ENCODE peak calls at places on chromosomes 16 and 17, in six cellular contexts. One of them, this sample, is unnamed. For H3K9me3, the result is how much of the 10 kb centered on the place peaks cover.

GRCh38 chr17:67477687-67478086 is 100.6 kb downstream of the PITPNC1 start:
- DNase-seq in WERI-Rb-1: no peak
- DNase-seq in endodermal cell: peak
- DNase-seq in Peyer's patch: no peak
- DNase-seq in sigmoid colon: no peak
- DNase-seq in hepatocyte: no peak
- DNase-seq in this sample: no peak

GRCh38 chr17:42182927-42183734 is 2.1 kb downstream of the HCRT start:
- DNase-seq in WERI-Rb-1: no peak
- DNase-seq in endodermal cell: no peak
- DNase-seq in Peyer's patch: no peak
- DNase-seq in sigmoid colon: no peak
- DNase-seq in hepatocyte: peak
- DNase-seq in this sample: no peak

GRCh38 chr17:50380369-50381259 is 7.6 kb downstream of the EME1 start:
- DNase-seq in WERI-Rb-1: no peak
- DNase-seq in endodermal cell: no peak
- DNase-seq in Peyer's patch: no peak
- DNase-seq in sigmoid colon: no peak
- DNase-seq in hepatocyte: no peak
- DNase-seq in this sample: no peak

GRCh38 chr17:56594528-56595418 is 1.3 kb downstream of the NOG start:
- DNase-seq in WERI-Rb-1: no peak
- DNase-seq in endodermal cell: peak
- DNase-seq in Peyer's patch: no peak
- DNase-seq in sigmoid colon: no peak
- DNase-seq in hepatocyte: peak
- DNase-seq in this sample: peak

GRCh38 chr17:30068465-30068864 is 48.2 kb upstream of the NSRP1 start:
- DNase-seq in WERI-Rb-1: no peak
- DNase-seq in endodermal cell: no peak
- DNase-seq in Peyer's patch: no peak
- DNase-seq in sigmoid colon: no peak
- DNase-seq in hepatocyte: no peak
- DNase-seq in this sample: no peak

GRCh38 chr17:50346313-50347086 is 574 bp downstream of the XYLT2 start:
- DNase-seq in WERI-Rb-1: peak
- DNase-seq in endodermal cell: peak
- DNase-seq in Peyer's patch: peak
- DNase-seq in sigmoid colon: peak
- DNase-seq in hepatocyte: peak
- DNase-seq in this sample: peak

GRCh38 chr17:1474402-1475189 is 17.9 kb downstream of the MYO1C start:
- DNase-seq in WERI-Rb-1: peak
- DNase-seq in endodermal cell: no peak
- DNase-seq in Peyer's patch: no peak
- DNase-seq in sigmoid colon: no peak
- DNase-seq in hepatocyte: no peak
- DNase-seq in this sample: no peak

GRCh38 chr16:66152841-66153525 is 213.5 kb upstream of the CDH5 start:
- DNase-seq in WERI-Rb-1: no peak
- DNase-seq in endodermal cell: no peak
- DNase-seq in Peyer's patch: no peak
- DNase-seq in sigmoid colon: no peak
- DNase-seq in hepatocyte: no peak
- DNase-seq in this sample: peak

GRCh38 chr16:7853197-7853596 is 520.6 kb downstream of the RBFOX1 start:
- DNase-seq in WERI-Rb-1: no peak
- DNase-seq in endodermal cell: no peak
- DNase-seq in Peyer's patch: no peak
- DNase-seq in sigmoid colon: no peak
- DNase-seq in hepatocyte: no peak
- DNase-seq in this sample: no peak

GRCh38 chr17:73401911-73402310 is 90.1 kb upstream of the CDC42EP4 start:
- DNase-seq in WERI-Rb-1: no peak
- DNase-seq in endodermal cell: peak
- DNase-seq in Peyer's patch: no peak
- DNase-seq in sigmoid colon: no peak
- DNase-seq in hepatocyte: no peak
- DNase-seq in this sample: no peak

GRCh38 chr16:65660390-65660789 is 538.5 kb upstream of the CDH11 start:
- DNase-seq in WERI-Rb-1: no peak
- DNase-seq in endodermal cell: peak
- DNase-seq in Peyer's patch: no peak
- DNase-seq in sigmoid colon: no peak
- DNase-seq in hepatocyte: no peak
- DNase-seq in this sample: no peak

GRCh38 chr17:41535764-41536481 is 7.8 kb upstream of the KRT19 start:
- DNase-seq in WERI-Rb-1: no peak
- DNase-seq in endodermal cell: peak
- DNase-seq in Peyer's patch: peak
- DNase-seq in sigmoid colon: no peak
- DNase-seq in hepatocyte: peak
- DNase-seq in this sample: no peak

GRCh38 chr17:7750321-7750821 is 32.8 kb downstream of the DNAH2 start:
- DNase-seq in WERI-Rb-1: no peak
- DNase-seq in endodermal cell: no peak
- DNase-seq in Peyer's patch: no peak
- DNase-seq in sigmoid colon: no peak
- DNase-seq in hepatocyte: no peak
- DNase-seq in this sample: no peak

GRCh38 chr16:89910717-89911354 is 7.8 kb upstream of the MC1R start:
- DNase-seq in WERI-Rb-1: no peak
- DNase-seq in endodermal cell: no peak
- DNase-seq in Peyer's patch: no peak
- DNase-seq in sigmoid colon: no peak
- DNase-seq in hepatocyte: no peak
- DNase-seq in this sample: no peak

GRCh38 chr16:3295783-3296182 is 9.4 kb downstream of the TIGD7 start:
- DNase-seq in WERI-Rb-1: no peak
- DNase-seq in endodermal cell: no peak
- DNase-seq in Peyer's patch: no peak
- DNase-seq in sigmoid colon: no peak
- DNase-seq in hepatocyte: no peak
- DNase-seq in this sample: no peak
- H3K9me3 ChIP-seq in WERI-Rb-1: under half
- H3K9me3 ChIP-seq in endodermal cell: half or more
- H3K9me3 ChIP-seq in Peyer's patch: under half
- H3K9me3 ChIP-seq in sigmoid colon: under half
- H3K9me3 ChIP-seq in hepatocyte: under half
- H3K9me3 ChIP-seq in this sample: under half

GRCh38 chr16:71443714-71444113 is 1.9 kb upstream of the TLE7 start:
- DNase-seq in WERI-Rb-1: no peak
- DNase-seq in endodermal cell: no peak
- DNase-seq in Peyer's patch: no peak
- DNase-seq in sigmoid colon: no peak
- DNase-seq in hepatocyte: no peak
- DNase-seq in this sample: no peak
- H3K9me3 ChIP-seq in WERI-Rb-1: under half
- H3K9me3 ChIP-seq in endodermal cell: under half
- H3K9me3 ChIP-seq in Peyer's patch: under half
- H3K9me3 ChIP-seq in sigmoid colon: under half
- H3K9me3 ChIP-seq in hepatocyte: under half
- H3K9me3 ChIP-seq in this sample: under half

DNA sequence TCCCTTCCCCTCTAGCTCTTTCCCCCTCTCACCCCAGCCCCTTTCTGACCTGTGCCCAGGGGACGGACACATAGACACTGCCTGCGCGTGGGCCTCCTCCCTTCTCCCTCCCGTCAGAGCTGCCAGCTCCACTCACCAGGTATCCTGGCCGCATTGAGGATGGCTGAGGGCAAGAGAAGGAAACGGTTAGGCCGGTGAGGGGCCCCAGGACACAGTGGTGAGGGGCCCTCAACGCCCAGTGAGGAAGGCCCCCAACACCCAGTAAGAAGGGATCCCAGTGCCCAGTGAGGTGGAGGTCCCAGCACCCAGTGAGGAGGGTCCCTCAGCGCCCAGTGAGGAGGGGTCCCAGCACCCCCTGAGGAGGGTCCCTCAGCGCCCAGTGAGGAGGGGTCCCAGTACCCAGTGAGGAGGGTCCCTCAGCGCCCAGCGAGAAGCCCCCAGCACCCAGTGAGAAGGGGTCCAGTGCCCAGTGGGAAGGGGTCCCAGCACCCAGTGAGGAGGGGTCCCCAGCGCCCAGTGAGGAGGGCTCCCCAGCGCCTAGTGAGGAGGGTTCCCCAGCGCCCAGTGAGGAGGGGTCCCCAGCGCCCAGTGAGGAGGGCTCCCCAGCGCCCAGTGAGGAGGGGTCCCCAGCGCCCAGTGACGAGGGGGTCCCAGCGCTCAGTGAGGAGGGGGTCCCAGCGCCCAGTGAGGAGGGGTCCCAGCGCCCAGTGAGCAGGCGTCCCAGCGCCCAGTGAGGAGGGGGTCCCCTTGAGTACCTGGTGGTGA is 1.1 kb downstream of the PRSS22 start:
- DNase-seq in WERI-Rb-1: no peak
- DNase-seq in endodermal cell: no peak
- DNase-seq in Peyer's patch: no peak
- DNase-seq in sigmoid colon: no peak
- DNase-seq in hepatocyte: no peak
- DNase-seq in this sample: no peak
- H3K9me3 ChIP-seq in WERI-Rb-1: under half
- H3K9me3 ChIP-seq in endodermal cell: under half
- H3K9me3 ChIP-seq in Peyer's patch: under half
- H3K9me3 ChIP-seq in sigmoid colon: under half
- H3K9me3 ChIP-seq in hepatocyte: under half
- H3K9me3 ChIP-seq in this sample: under half

DNA sequence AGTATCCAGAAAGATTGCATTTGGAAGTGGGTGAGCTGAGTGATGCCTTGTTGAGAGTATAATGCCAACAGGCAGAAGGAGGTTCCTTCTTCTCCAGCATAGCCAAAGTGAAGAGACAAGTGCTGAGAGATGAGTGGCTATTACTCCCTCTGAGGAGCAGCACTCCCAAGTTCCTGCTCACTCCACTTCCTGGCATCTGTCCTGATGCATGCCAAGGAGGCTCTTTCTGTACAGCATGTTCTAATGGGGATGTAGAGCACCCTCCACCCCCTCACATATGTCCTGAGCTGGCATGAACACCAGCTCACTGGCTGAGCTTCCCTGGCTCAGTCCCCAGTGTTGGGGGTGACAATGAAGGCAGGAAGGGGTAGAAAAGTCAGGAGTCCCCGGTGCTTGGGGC is 44.2 kb upstream of the DNAH9 start:
- DNase-seq in WERI-Rb-1: no peak
- DNase-seq in endodermal cell: no peak
- DNase-seq in Peyer's patch: no peak
- DNase-seq in sigmoid colon: no peak
- DNase-seq in hepatocyte: no peak
- DNase-seq in this sample: no peak
- H3K9me3 ChIP-seq in WERI-Rb-1: under half
- H3K9me3 ChIP-seq in endodermal cell: under half
- H3K9me3 ChIP-seq in Peyer's patch: under half
- H3K9me3 ChIP-seq in sigmoid colon: under half
- H3K9me3 ChIP-seq in hepatocyte: under half
- H3K9me3 ChIP-seq in this sample: under half

GRCh38 chr16:88283596-88283995 is 99.2 kb upstream of the ZNF469 start:
- DNase-seq in WERI-Rb-1: no peak
- DNase-seq in endodermal cell: no peak
- DNase-seq in Peyer's patch: no peak
- DNase-seq in sigmoid colon: no peak
- DNase-seq in hepatocyte: no peak
- DNase-seq in this sample: no peak
- H3K9me3 ChIP-seq in WERI-Rb-1: under half
- H3K9me3 ChIP-seq in endodermal cell: under half
- H3K9me3 ChIP-seq in Peyer's patch: under half
- H3K9me3 ChIP-seq in sigmoid colon: under half
- H3K9me3 ChIP-seq in hepatocyte: under half
- H3K9me3 ChIP-seq in this sample: under half

DNA sequence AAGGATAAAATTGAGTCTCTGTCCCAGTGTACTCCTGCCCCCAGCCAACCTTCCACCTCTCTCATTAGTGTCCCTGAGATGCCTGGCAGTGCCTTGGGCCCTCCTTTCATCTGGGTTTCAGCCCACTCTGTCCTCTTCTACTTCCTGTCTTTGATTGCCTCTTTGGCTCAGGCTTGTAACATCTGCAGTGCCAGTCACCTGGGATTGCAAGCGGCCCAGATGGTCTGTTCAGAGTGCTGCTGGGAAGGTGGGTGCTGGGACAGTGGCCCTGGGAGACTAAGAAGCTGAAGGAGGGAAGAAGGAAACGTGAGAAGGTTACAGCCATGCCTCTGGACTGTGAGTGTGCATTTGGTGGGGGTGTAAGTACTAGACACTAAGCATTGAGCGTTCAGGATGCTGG is 2177.4 kb downstream of the TP53TG3F start:
- DNase-seq in WERI-Rb-1: no peak
- DNase-seq in endodermal cell: no peak
- DNase-seq in Peyer's patch: no peak
- DNase-seq in sigmoid colon: no peak
- DNase-seq in hepatocyte: no peak
- DNase-seq in this sample: no peak
- H3K9me3 ChIP-seq in WERI-Rb-1: under half
- H3K9me3 ChIP-seq in endodermal cell: half or more
- H3K9me3 ChIP-seq in Peyer's patch: under half
- H3K9me3 ChIP-seq in sigmoid colon: under half
- H3K9me3 ChIP-seq in hepatocyte: under half
- H3K9me3 ChIP-seq in this sample: under half

DNA sequence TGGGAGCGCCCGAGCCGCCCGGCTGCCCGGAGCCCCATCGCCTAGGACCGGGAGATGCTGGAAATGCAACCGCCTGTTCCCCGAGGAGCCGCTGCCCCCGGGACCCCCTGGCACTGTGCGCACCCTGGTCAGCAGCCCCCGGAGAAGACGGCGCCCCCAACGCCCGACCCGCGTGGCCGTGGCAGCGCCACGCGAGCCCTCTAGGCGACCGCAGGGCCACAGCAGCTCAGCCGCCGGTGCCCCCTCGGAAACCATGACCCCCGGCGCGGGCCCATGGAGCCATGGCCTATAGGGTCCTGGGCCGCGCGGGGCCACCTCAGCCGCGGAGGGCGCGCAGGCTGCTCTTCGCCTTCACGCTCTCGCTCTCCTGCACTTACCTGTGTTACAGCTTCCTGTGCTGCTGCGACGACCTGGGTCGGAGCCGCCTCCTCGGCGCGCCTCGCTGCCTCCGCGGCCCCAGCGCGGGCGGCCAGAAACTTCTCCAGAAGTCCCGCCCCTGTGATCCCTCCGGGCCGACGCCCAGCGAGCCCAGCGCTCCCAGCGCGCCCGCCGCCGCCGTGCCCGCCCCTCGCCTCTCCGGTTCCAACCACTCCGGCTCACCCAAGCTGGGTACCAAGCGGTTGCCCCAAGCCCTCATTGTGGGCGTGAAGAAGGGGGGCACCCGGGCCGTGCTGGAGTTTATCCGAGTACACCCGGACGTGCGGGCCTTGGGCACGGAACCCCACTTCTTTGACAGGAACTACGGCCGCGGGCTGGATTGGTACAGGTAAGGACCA is 556 bp downstream of the HS3ST2 start:
- DNase-seq in WERI-Rb-1: peak
- DNase-seq in endodermal cell: peak
- DNase-seq in Peyer's patch: no peak
- DNase-seq in sigmoid colon: no peak
- DNase-seq in hepatocyte: no peak
- DNase-seq in this sample: no peak
- H3K9me3 ChIP-seq in WERI-Rb-1: under half
- H3K9me3 ChIP-seq in endodermal cell: under half
- H3K9me3 ChIP-seq in Peyer's patch: under half
- H3K9me3 ChIP-seq in sigmoid colon: under half
- H3K9me3 ChIP-seq in hepatocyte: under half
- H3K9me3 ChIP-seq in this sample: under half